ENCODE peak calls at places on chromosomes 1 and 21, in seven cellular contexts. Q is CD14-positive monocyte; Z is colonic mucosa; T is CD8-positive, alpha-beta T cell; K is Panc1; A is transverse colon; J is Calu3. I is an unnamed sample.

GRCh38 chr1:42937836-42938595 is 20.7 kb downstream of the SLC2A1 start:
- DNase-seq in Q (peak; percentile 64), Z (peak; percentile 61), T (no peak), K (no peak), A (peak; percentile 49), J (no peak), I (no peak)

GRCh38 chr1:76593614-76594013 is 273.7 kb upstream of the ST6GALNAC5 start:
- DNase-seq in Q (no peak), Z (no peak), T (no peak), K (no peak), A (no peak), J (no peak), I (no peak)

GRCh38 chr1:180152588-180152987 is 2.1 kb upstream of the QSOX1 start:
- DNase-seq in Q (no peak), Z (no peak), T (no peak), K (no peak), A (no peak), J (no peak), I (no peak)

GRCh38 chr1:227043755-227044154 is 103.7 kb downstream of the COQ8A start:
- DNase-seq in Q (no peak), Z (no peak), T (no peak), K (no peak), A (no peak), J (no peak), I (no peak)

GRCh38 chr1:51369171-51369570 is 38.8 kb upstream of the TTC39A start:
- DNase-seq in Q (no peak), Z (no peak), T (no peak), K (no peak), A (no peak), J (no peak), I (no peak)

GRCh38 chr21:41956926-41957729 is 3.3 kb upstream of the C2CD2 start:
- DNase-seq in Q (no peak), Z (no peak), T (no peak), K (no peak), A (no peak), J (no peak), I (no peak)

GRCh38 chr1:58618303-58618702 is 41.3 kb upstream of the TACSTD2 start:
- DNase-seq in Q (peak; percentile 92), Z (no peak), T (no peak), K (no peak), A (peak; percentile 18), J (peak; percentile 73), I (no peak)

GRCh38 chr1:206700445-206701036 is 15.8 kb downstream of the MAPKAPK2 start:
- DNase-seq in Q (no peak), Z (no peak), T (no peak), K (no peak), A (no peak), J (no peak), I (no peak)

GRCh38 chr1:118773656-118774055 is 214.5 kb downstream of the TBX15 start:
- DNase-seq in Q (no peak), Z (no peak), T (no peak), K (no peak), A (no peak), J (no peak), I (no peak)

GRCh38 chr1:43479414-43479813 is 25.7 kb upstream of the HYI start:
- DNase-seq in Q (no peak), Z (no peak), T (no peak), K (no peak), A (no peak), J (no peak), I (no peak)

GRCh38 chr1:202122639-202123335 is at the start of gene GPR37L1:
- DNase-seq in Q (no peak), Z (no peak), T (no peak), K (no peak), A (no peak), J (peak; percentile 79), I (no peak)

GRCh38 chr1:164337885-164338284 is 221.1 kb upstream of the PBX1 start:
- DNase-seq in Q (no peak), Z (no peak), T (no peak), K (no peak), A (no peak), J (no peak), I (no peak)

GRCh38 chr1:219577331-219577730 is 35.6 kb downstream of the ZC3H11B start:
- DNase-seq in Q (no peak), Z (no peak), T (no peak), K (no peak), A (no peak), J (no peak), I (no peak)

GRCh38 chr1:229430761-229431269 is 3.1 kb downstream of the ACTA1 start:
- DNase-seq in Q (no peak), Z (peak; percentile 38), T (peak; percentile 61), K (no peak), A (peak; percentile 40), J (peak; percentile 64), I (peak; percentile 60)

GRCh38 chr1:214438059-214438458 is 113.3 kb downstream of the PTPN14 start:
- DNase-seq in Q (no peak), Z (no peak), T (no peak), K (no peak), A (no peak), J (no peak), I (no peak)

GRCh38 chr1:218262259-218262658 is 22.8 kb upstream of the RRP15 start:
- DNase-seq in Q (no peak), Z (no peak), T (no peak), K (no peak), A (no peak), J (no peak), I (no peak)

GRCh38 chr1:25197982-25198681 is 34.2 kb downstream of the SYF2 start:
- DNase-seq in Q (no peak), Z (peak; percentile 65), T (no peak), K (no peak), A (peak; percentile 64), J (peak; percentile 17), I (no peak)

GRCh38 chr1:71861022-71861421 is 421.3 kb downstream of the NEGR1 start:
- DNase-seq in Q (no peak), Z (no peak), T (no peak), K (no peak), A (no peak), J (no peak), I (no peak)

GRCh38 chr1:67004176-67004575 is 49.8 kb downstream of the SLC35D1 start:
- DNase-seq in Q (no peak), Z (no peak), T (no peak), K (no peak), A (no peak), J (no peak), I (no peak)

GRCh38 chr1:58997060-58997411 is 213.2 kb upstream of the JUN start:
- DNase-seq in Q (no peak), Z (no peak), T (no peak), K (no peak), A (no peak), J (no peak), I (no peak)

DNA sequence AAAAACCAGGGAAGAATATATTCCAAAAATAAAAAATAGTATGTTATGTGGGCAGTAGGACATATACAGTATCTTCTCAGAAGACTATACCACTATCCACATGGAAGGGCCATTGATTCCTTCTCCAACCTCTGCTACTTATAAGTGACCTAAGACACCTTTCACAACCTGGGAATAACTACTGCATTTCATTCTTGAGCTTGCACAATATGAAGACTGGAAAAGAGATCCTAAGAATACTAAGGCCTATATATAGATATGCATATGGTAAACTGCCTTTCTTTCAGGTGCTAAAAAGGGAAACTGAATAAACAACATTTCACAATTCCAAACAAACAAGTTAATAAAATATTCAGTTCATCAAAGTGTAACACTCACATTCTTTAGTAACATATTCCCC is 32.0 kb upstream of the SDC3 start:
- DNase-seq in Q (no peak), Z (no peak), T (no peak), K (no peak), A (no peak), J (no peak), I (no peak)
- TF ChIP-seq CTCF in Q (no peak), Z (no peak), T (no peak), K (no peak), A (no peak), J (no peak), I (no peak)

GRCh38 chr1:2525896-2526823 is at the start of gene PANK4:
- DNase-seq in Q (peak; percentile 87), Z (peak; percentile 93), T (peak; percentile 92), K (no peak), A (peak; percentile 92), J (peak; percentile 87), I (peak; percentile 84)
- TF ChIP-seq CTCF in Q (no peak), Z (no peak), T (no peak), K (no peak), A (peak; percentile 41), J (no peak), I (no peak)

GRCh38 chr1:192809286-192810252 is 730 bp downstream of the RGS2 start:
- DNase-seq in Q (no peak), Z (peak; percentile 46), T (no peak), K (no peak), A (peak; percentile 46), J (peak; percentile 26), I (no peak)

GRCh38 chr1:192807968-192808587 is 761 bp upstream of the RGS2 start:
- DNase-seq in Q (no peak), Z (no peak), T (no peak), K (no peak), A (no peak), J (no peak), I (no peak)

GRCh38 chr1:192808588-192809285 is at the start of gene RGS2:
- DNase-seq in Q (peak; percentile 92), Z (peak; percentile 92), T (peak; percentile 93), K (peak; percentile 56), A (peak; percentile 94), J (peak; percentile 94), I (peak; percentile 84)

GRCh38 chr1:192805832-192806323 is 3.0 kb upstream of the RGS2 start:
- DNase-seq in Q (no peak), Z (peak; percentile 46), T (no peak), K (peak; percentile 81), A (no peak), J (peak; percentile 53), I (no peak)

GRCh38 chr1:192807221-192807967 is 1.4 kb upstream of the RGS2 start:
- DNase-seq in Q (no peak), Z (no peak), T (no peak), K (no peak), A (no peak), J (no peak), I (no peak)
- TF ChIP-seq CTCF in Q (no peak), Z (no peak), T (no peak), K (peak; percentile 67), A (no peak), J (no peak), I (no peak)

GRCh38 chr1:65717815-65718454 is 74.8 kb upstream of the PDE4B start:
- DNase-seq in Q (no peak), Z (peak; percentile 23), T (no peak), K (no peak), A (no peak), J (peak; percentile 21), I (no peak)
- TF ChIP-seq CTCF in Q (no peak), Z (no peak), T (no peak), K (no peak), A (no peak), J (no peak), I (no peak)

I was measured in mesothelial cell of epicardium.